ENCODE peak calls at places on chromosomes 13 and 19, in ten cellular contexts. L, E, N, A, X, Z, C, U, W and J are unnamed samples.

GRCh38 chr13:99356216-99357089 is 49.3 kb upstream of the GPR183 start:
- DNase-seq in U (peak; percentile 93), C (peak; percentile 91), W (peak; percentile 89), Z (no peak), X (no peak), A (no peak), E (peak; percentile 72), N (no peak), L (no peak), J (no peak)

GRCh38 chr13:57624565-57625435 is 6.7 kb upstream of the PCDH17 start:
- DNase-seq in U (no peak), E (peak; percentile 60), Z (peak; percentile 37), C (peak; percentile 49), N (peak; percentile 91), A (no peak), X (peak; percentile 18), W (peak; percentile 47), L (peak; percentile 35), J (no peak)

GRCh38 chr13:35648109-35648508 is 171.6 kb upstream of the MAB21L1 start:
- DNase-seq in E (peak; percentile 26), C (no peak), X (no peak), L (no peak), Z (no peak), U (no peak), N (no peak), A (no peak), W (no peak), J (no peak)

GRCh38 chr19:4100647-4101495 is 23.1 kb downstream of the MAP2K2 start:
- DNase-seq in C (no peak), U (no peak), N (no peak), A (no peak), Z (no peak), W (no peak), X (no peak), E (no peak), L (no peak), J (no peak)

GRCh38 chr13:44299544-44299943 is 74.1 kb upstream of the SERP2 start:
- DNase-seq in A (no peak), U (no peak), C (no peak), X (no peak), Z (no peak), E (no peak), N (no peak), L (no peak), W (no peak), J (no peak)

GRCh38 chr19:31553844-31554215 is 204.6 kb upstream of the TSHZ3 start:
- DNase-seq in L (no peak), E (no peak), U (no peak), A (no peak), X (no peak), W (no peak), N (no peak), Z (no peak), C (no peak), J (no peak)

GRCh38 chr13:109778102-109778542 is 8.3 kb downstream of the IRS2 start:
- DNase-seq in X (peak; percentile 25), L (no peak), E (no peak), N (peak; percentile 79), Z (no peak), U (peak; percentile 23), A (no peak), W (no peak), C (peak; percentile 71), J (no peak)

GRCh38 chr13:25775986-25776385 is 275.8 kb downstream of the SHISA2 start:
- DNase-seq in A (no peak), E (no peak), U (no peak), W (no peak), L (no peak), X (no peak), Z (no peak), C (no peak), N (no peak), J (no peak)

GRCh38 chr13:78430166-78430791 is 173.1 kb downstream of the POU4F1 start:
- DNase-seq in E (no peak), N (no peak), Z (no peak), U (no peak), W (no peak), A (no peak), X (no peak), C (no peak), L (no peak), J (no peak)

GRCh38 chr13:43942301-43942700 is 62.6 kb downstream of the LACC1 start:
- DNase-seq in X (no peak), N (no peak), A (no peak), Z (no peak), U (no peak), C (peak; percentile 37), W (no peak), L (no peak), E (no peak), J (no peak)

GRCh38 chr13:49022472-49023144 is 46.9 kb downstream of the FNDC3A start:
- DNase-seq in U (no peak), Z (no peak), N (no peak), C (peak; percentile 47), W (no peak), L (no peak), E (peak; percentile 42), A (no peak), X (no peak), J (no peak)

GRCh38 chr13:79392882-79393563 is 13.0 kb downstream of the RBM26 start:
- DNase-seq in A (no peak), U (peak; percentile 59), E (peak; percentile 32), L (no peak), Z (no peak), W (peak; percentile 66), X (no peak), N (no peak), C (peak; percentile 92), J (no peak)

GRCh38 chr19:31567776-31568175 is 218.5 kb upstream of the TSHZ3 start:
- DNase-seq in E (no peak), X (no peak), N (no peak), U (no peak), Z (no peak), W (no peak), L (no peak), A (no peak), C (no peak), J (no peak)

GRCh38 chr19:42255766-42256750 is 1.1 kb upstream of the ERF start:
- DNase-seq in L (no peak), N (peak; percentile 73), C (no peak), A (no peak), E (peak; percentile 64), X (no peak), Z (no peak), W (no peak), U (no peak), J (no peak)

GRCh38 chr13:31424130-31424729 is 224.5 kb downstream of the B3GLCT start:
- DNase-seq in X (peak; percentile 63), L (peak; percentile 47), A (peak; percentile 8), N (peak; percentile 99), C (peak; percentile 49), U (peak; percentile 29), E (peak; percentile 82), Z (peak; percentile 66), W (peak; percentile 85), J (peak; percentile 49)

GRCh38 chr19:35757231-35757748 is 461 bp upstream of the HSPB6 start:
- DNase-seq in E (peak; percentile 100), L (no peak), C (peak; percentile 93), N (no peak), U (no peak), Z (no peak), W (no peak), A (no peak), X (no peak), J (no peak)

GRCh38 chr13:64934569-64935362 is 2295.4 kb downstream of the PCDH9 start:
- DNase-seq in N (no peak), A (no peak), U (no peak), Z (no peak), C (no peak), W (no peak), E (no peak), L (no peak), X (no peak), J (no peak)

GRCh38 chr13:112825071-112825470 is 135.2 kb downstream of the ATP11A start:
- DNase-seq in L (no peak), E (no peak), X (no peak), W (no peak), U (no peak), C (no peak), A (no peak), N (no peak), Z (no peak), J (no peak)

GRCh38 chr19:11373166-11373884 is 1.1 kb upstream of the SWSAP1 start:
- DNase-seq in W (peak; percentile 28), X (no peak), E (peak; percentile 22), N (peak; percentile 46), C (peak; percentile 25), A (no peak), Z (peak; percentile 37), U (no peak), L (no peak), J (no peak)

GRCh38 chr19:18152817-18153554 is at the start of gene PIK3R2:
- DNase-seq in E (peak; percentile 99), C (peak; percentile 87), X (peak; percentile 95), L (peak; percentile 100), U (peak; percentile 100), Z (peak; percentile 100), A (peak; percentile 99), W (peak; percentile 99), N (peak; percentile 97), J (peak; percentile 94)